ENCODE peak calls at places on chromosomes 6 and 20, in five cellular contexts. V is right lobe of liver, C is adipocyte, X is small intestine, D is GM23248. P is an unnamed sample.
A peak's percentile ranks its signal among the peaks of the same experiment; 100 is the strongest.

GRCh38 chr20:6838181-6838826 is 70.8 kb downstream of the BMP2 start:
- DNase-seq in D (no peak), V (no peak), X (no peak), C (no peak), P (no peak)

GRCh38 chr20:8627386-8628030 is 441.4 kb upstream of the PLCB4 start:
- DNase-seq in X (no peak), V (no peak), C (no peak), D (no peak), P (no peak)

GRCh38 chr20:63536241-63536977 is 767 bp downstream of the PTK6 start:
- DNase-seq in X (peak; percentile 55), D (peak; percentile 89), V (peak; percentile 57), C (no peak), P (no peak)

GRCh38 chr20:63285636-63286615 is 7.1 kb upstream of the COL20A1 start:
- DNase-seq in X (no peak), D (no peak), V (no peak), C (no peak), P (no peak)

GRCh38 chr6:35072698-35073055 is 68.5 kb downstream of the TCP11 start:
- DNase-seq in X (no peak), C (no peak), D (no peak), V (no peak), P (no peak)

GRCh38 chr6:84568971-84569370 is 195.4 kb downstream of the TBX18 start:
- DNase-seq in C (peak; percentile 60), V (no peak), X (no peak), D (peak; percentile 53), P (peak; percentile 12)

GRCh38 chr6:159525445-159526031 is 167.5 kb downstream of the SOD2 start:
- DNase-seq in D (no peak), V (no peak), C (no peak), X (no peak), P (no peak)

GRCh38 chr6:156776841-156777576 is at the start of gene ARID1B:
- DNase-seq in X (peak; percentile 83), C (peak; percentile 93), D (peak; percentile 93), V (peak; percentile 80), P (peak; percentile 61)

GRCh38 chr6:154243793-154244768 is 112.5 kb downstream of the IPCEF1 start:
- DNase-seq in C (no peak), X (no peak), V (no peak), D (no peak), P (no peak)

GRCh38 chr20:22394583-22394982 is 189.8 kb downstream of the FOXA2 start:
- DNase-seq in V (no peak), D (no peak), C (no peak), X (no peak), P (no peak)

GRCh38 chr6:95091823-95092436 is 485.4 kb upstream of the MANEA start:
- DNase-seq in C (peak; percentile 73), X (peak; percentile 36), D (peak; percentile 66), V (no peak), P (peak; percentile 46)

GRCh38 chr6:93989630-93990029 is 570.3 kb upstream of the EPHA7 start:
- DNase-seq in X (no peak), D (no peak), V (no peak), C (no peak), P (no peak)

GRCh38 chr6:170446841-170447560 is 106.1 kb downstream of the PSMB1 start:
- DNase-seq in D (no peak), V (no peak), X (no peak), C (no peak), P (no peak)

GRCh38 chr20:3890410-3890751 is 1.2 kb downstream of the PANK2 start:
- DNase-seq in D (peak; percentile 67), C (peak; percentile 82), V (peak; percentile 27), X (no peak), P (no peak)

GRCh38 chr20:46400828-46401477 is 5.5 kb downstream of the ELMO2 start:
- DNase-seq in X (peak; percentile 35), D (peak; percentile 74), V (no peak), C (peak; percentile 74), P (peak; percentile 86)
- H3K4me3 ChIP-seq in X (no peak overlapping the region), D (peak overlapping the region; percentile 62), V (no peak overlapping the region), C (peak overlapping the region; percentile 71), P (peak overlapping the region; percentile 38)

DNA sequence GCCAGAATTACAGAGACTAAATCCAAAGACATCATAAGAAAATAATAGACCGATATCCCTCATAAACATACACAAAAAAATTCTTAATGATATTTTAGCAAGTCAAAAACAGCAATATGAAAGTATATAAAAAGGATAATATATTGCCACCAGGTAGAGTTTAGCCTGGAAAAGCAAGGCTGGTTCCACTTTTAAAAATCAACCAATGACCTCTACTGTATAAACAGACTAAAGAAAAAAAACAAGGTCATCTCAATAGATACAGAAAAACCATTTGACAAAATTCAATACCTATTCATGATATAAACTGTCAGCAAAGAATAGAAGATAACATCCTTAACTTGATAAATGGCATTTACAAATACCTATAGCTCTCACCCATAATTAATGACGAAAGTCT is 9.7 kb downstream of the SERINC1 start:
- DNase-seq in V (no peak), D (no peak), C (no peak), X (no peak), P (no peak)
- H3K4me3 ChIP-seq in V (no peak overlapping the region), D (no peak overlapping the region), C (no peak overlapping the region), X (no peak overlapping the region), P (no peak overlapping the region)

GRCh38 chr20:5113615-5113986 is 6.2 kb downstream of the PCNA start:
- DNase-seq in C (no peak), X (no peak), V (no peak), D (no peak), P (no peak)
- H3K4me3 ChIP-seq in C (peak overlapping the region; percentile 100), X (peak overlapping the region; percentile 45), V (peak overlapping the region; percentile 69), D (peak overlapping the region; percentile 97), P (peak overlapping the region; percentile 80)

GRCh38 chr20:50810063-50810462 is 15.2 kb downstream of the BCAS4 start:
- DNase-seq in C (no peak), V (no peak), D (peak; percentile 29), X (no peak), P (no peak)
- H3K4me3 ChIP-seq in C (no peak overlapping the region), V (no peak overlapping the region), D (no peak overlapping the region), X (no peak overlapping the region), P (no peak overlapping the region)

GRCh38 chr6:98764378-98764911 is 69.9 kb upstream of the POU3F2 start:
- DNase-seq in X (peak; percentile 3), V (no peak), C (peak; percentile 12), D (no peak), P (no peak)
- H3K4me3 ChIP-seq in X (no peak overlapping the region), V (peak overlapping the region; percentile 38), C (peak overlapping the region; percentile 75), D (peak overlapping the region; percentile 68), P (peak overlapping the region; percentile 16)

DNA sequence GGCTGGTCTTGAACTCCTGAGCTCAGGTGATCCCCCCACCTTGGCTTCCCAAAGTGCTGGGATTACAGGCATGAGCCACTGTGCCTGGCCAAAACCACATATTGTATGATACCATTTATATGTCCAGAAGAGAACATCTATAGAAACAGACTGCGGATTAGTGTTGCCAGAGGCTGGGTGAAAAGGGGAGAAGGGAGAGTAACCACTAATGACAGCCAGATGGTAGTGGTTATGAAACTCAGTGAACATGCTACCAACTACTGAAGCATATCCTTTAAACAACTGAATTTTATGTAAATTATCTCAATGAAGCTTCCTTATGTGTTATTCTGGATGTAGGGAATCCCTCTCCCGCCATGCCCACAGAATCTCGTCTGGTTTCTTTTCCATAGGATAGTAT is 15.7 kb downstream of the SLC23A2 start:
- DNase-seq in X (no peak), C (peak; percentile 75), V (no peak), D (peak; percentile 14), P (no peak)
- H3K4me3 ChIP-seq in X (no peak overlapping the region), C (no peak overlapping the region), V (no peak overlapping the region), D (no peak overlapping the region), P (no peak overlapping the region)

DNA sequence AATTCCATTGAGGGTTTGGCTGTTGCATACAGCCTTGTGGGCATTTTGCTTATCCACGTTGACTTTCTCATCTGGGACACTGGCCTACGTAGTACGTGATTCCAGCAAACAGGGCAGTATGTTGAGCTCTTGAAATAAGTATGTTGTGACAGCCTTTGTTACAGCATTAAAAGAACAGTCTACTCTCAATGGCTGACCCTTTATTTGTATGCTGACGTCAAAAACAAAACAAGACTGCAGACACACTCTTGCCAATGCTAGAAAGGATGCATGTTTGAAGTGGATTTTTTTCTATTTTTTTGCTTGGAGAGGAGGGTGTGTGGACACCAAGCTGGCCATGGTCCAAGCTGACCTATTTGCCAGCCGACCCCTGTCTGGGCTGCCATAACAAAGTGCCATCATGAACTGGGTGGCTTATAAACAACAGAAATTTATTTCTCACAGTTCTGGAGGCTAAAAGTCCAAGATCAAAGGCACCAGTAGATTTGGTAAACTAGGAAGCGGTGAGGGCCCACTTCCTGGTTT is 10.8 kb upstream of the SNHG17 start:
- DNase-seq in X (no peak), V (no peak), D (no peak), C (no peak), P (no peak)
- H3K4me3 ChIP-seq in X (no peak overlapping the region), V (no peak overlapping the region), D (peak overlapping the region; percentile 91), C (peak overlapping the region; percentile 96), P (peak overlapping the region; percentile 95)